ENCODE peak calls at places on chromosomes 16 and 17, in eight cellular contexts. C is suprapubic skin, L is heart right ventricle, G is small intestine, A is neuronal stem cell, T is GM23338, D is cardiac septum, Y is HEK293T. J is an unnamed sample.
A peak's percentile ranks its signal among the peaks of the same experiment; 100 is the strongest.

GRCh38 chr17:43827596-43827995 is 5.3 kb downstream of the MPP3 start:
- DNase-seq in C (no peak), L (no peak), G (no peak), A (no peak), T (no peak), D (no peak), Y (no peak), J (no peak)

GRCh38 chr17:30992551-30992950 is 21.7 kb downstream of the RNF135 start:
- DNase-seq in C (no peak), L (no peak), G (no peak), A (no peak), T (peak; percentile 29), D (no peak), Y (no peak), J (no peak)

GRCh38 chr16:69340095-69340644 is 598 bp downstream of the NIP7 start:
- DNase-seq in C (no peak), L (peak; percentile 18), G (no peak), A (no peak), T (no peak), D (no peak), Y (no peak), J (no peak)

GRCh38 chr17:69335018-69335417 is 8.1 kb upstream of the ABCA5 start:
- DNase-seq in C (no peak), L (no peak), G (peak; percentile 66), A (no peak), T (peak; percentile 75), D (no peak), Y (peak; percentile 22), J (peak; percentile 1)

GRCh38 chr17:81181811-81182185 is 15.8 kb upstream of the AATK start:
- DNase-seq in C (no peak), L (no peak), G (no peak), A (no peak), T (no peak), D (no peak), Y (no peak), J (no peak)

GRCh38 chr16:55471448-55472097 is 7.4 kb upstream of the MMP2 start:
- DNase-seq in C (no peak), L (no peak), G (no peak), A (no peak), T (no peak), D (no peak), Y (no peak), J (no peak)

GRCh38 chr17:3659541-3660111 is 8.8 kb downstream of the TAX1BP3 start:
- DNase-seq in C (peak; percentile 87), L (peak; percentile 56), G (peak; percentile 58), A (no peak), T (no peak), D (peak; percentile 86), Y (no peak), J (no peak)

GRCh38 chr17:57895382-57896060 is 45.7 kb upstream of the MRPS23 start:
- DNase-seq in C (no peak), L (peak; percentile 74), G (no peak), A (no peak), T (no peak), D (no peak), Y (no peak), J (no peak)

GRCh38 chr16:56640076-56640475 is 1.6 kb downstream of the MT1A start:
- DNase-seq in C (no peak), L (no peak), G (no peak), A (no peak), T (no peak), D (no peak), Y (no peak), J (no peak)

GRCh38 chr16:80463776-80464175 is 77.0 kb upstream of the DYNLRB2 start:
- DNase-seq in C (no peak), L (no peak), G (no peak), A (no peak), T (no peak), D (no peak), Y (no peak), J (no peak)

GRCh38 chr17:42879596-42879985 is 21.0 kb upstream of the G6PC1 start:
- DNase-seq in C (no peak), L (no peak), G (no peak), A (no peak), T (no peak), D (no peak), Y (no peak), J (no peak)

GRCh38 chr17:77919276-77919675 is 39.2 kb upstream of the TNRC6C start:
- DNase-seq in C (no peak), L (no peak), G (no peak), A (no peak), T (no peak), D (no peak), Y (no peak), J (no peak)

GRCh38 chr17:77178050-77178449 is 37.3 kb downstream of the SEC14L1 start:
- DNase-seq in C (no peak), L (no peak), G (no peak), A (no peak), T (no peak), D (no peak), Y (no peak), J (no peak)

GRCh38 chr17:14427914-14428639 is 127.2 kb downstream of the HS3ST3B1 start:
- DNase-seq in C (no peak), L (no peak), G (peak; percentile 51), A (no peak), T (no peak), D (no peak), Y (no peak), J (peak; percentile 62)

GRCh38 chr17:28346746-28347246 is 10.5 kb downstream of the POLDIP2 start:
- DNase-seq in C (no peak), L (no peak), G (peak; percentile 38), A (no peak), T (peak; percentile 57), D (peak; percentile 73), Y (no peak), J (no peak)

GRCh38 chr17:27654136-27654535 is 23.1 kb downstream of the LGALS9 start:
- DNase-seq in C (no peak), L (no peak), G (no peak), A (no peak), T (no peak), D (no peak), Y (no peak), J (no peak)

GRCh38 chr16:17887963-17888362 is 417.2 kb upstream of the XYLT1 start:
- DNase-seq in C (no peak), L (no peak), G (no peak), A (no peak), T (no peak), D (no peak), Y (no peak), J (no peak)

GRCh38 chr16:57146735-57147134 is 39.1 kb downstream of the PSME3IP1 start:
- DNase-seq in C (no peak), L (no peak), G (no peak), A (no peak), T (peak; percentile 69), D (no peak), Y (peak; percentile 57), J (no peak)

GRCh38 chr17:8997994-8998628 is 23.2 kb upstream of the NTN1 start:
- DNase-seq in C (no peak), L (no peak), G (peak; percentile 61), A (peak; percentile 56), T (peak; percentile 83), D (no peak), Y (peak; percentile 80), J (peak; percentile 10)

GRCh38 chr16:11604783-11605563 is 18.3 kb upstream of the LITAF start:
- DNase-seq in C (no peak), L (peak; percentile 86), G (no peak), A (no peak), T (no peak), D (peak; percentile 80), Y (no peak), J (no peak)

GRCh38 chr16:25014500-25015147 is 545 bp downstream of the ARHGAP17 start:
- DNase-seq in C (peak; percentile 72), L (peak; percentile 61), G (peak; percentile 54), A (peak; percentile 46), T (peak; percentile 70), D (peak; percentile 83), Y (peak; percentile 46), J (peak; percentile 6)

GRCh38 chr17:48610282-48611211 is at the start of gene HOXB7:
- DNase-seq in C (peak; percentile 91), L (peak; percentile 27), G (no peak), A (no peak), T (peak; percentile 60), D (no peak), Y (no peak), J (no peak)

GRCh38 chr16:70789231-70789926 is 11.6 kb downstream of the VAC14 start:
- DNase-seq in C (no peak), L (peak; percentile 43), G (no peak), A (no peak), T (no peak), D (no peak), Y (no peak), J (no peak)

GRCh38 chr16:1308977-1309885 is at the start of gene UBE2I:
- DNase-seq in C (peak; percentile 97), L (peak; percentile 98), G (peak; percentile 99), A (peak; percentile 99), T (peak; percentile 96), D (peak; percentile 98), Y (peak; percentile 91), J (peak; percentile 96)

GRCh38 chr17:55322451-55322985 is 57.8 kb downstream of the HLF start:
- DNase-seq in C (no peak), L (no peak), G (no peak), A (no peak), T (no peak), D (no peak), Y (no peak), J (no peak)

GRCh38 chr17:40244255-40244654 is 25.2 kb downstream of the WIPF2 start:
- DNase-seq in C (no peak), L (no peak), G (no peak), A (no peak), T (no peak), D (no peak), Y (no peak), J (no peak)